ENCODE peak calls at places on chromosomes 2 and 18, in ten cellular contexts. One of them, this sample, is unnamed.
A peak's percentile ranks its signal among the peaks of the same experiment; 100 is the strongest.

GRCh38 chr2:17426708-17427107 is 91.5 kb downstream of the RAD51AP2 start:
- DNase-seq in sigmoid colon: no peak
- DNase-seq in brain microvascular endothelial cell: no peak
- DNase-seq in psoas muscle: no peak
- DNase-seq in mammary epithelial cell: peak; percentile 32
- DNase-seq in dorsolateral prefrontal cortex: no peak
- DNase-seq in aorta: no peak
- DNase-seq in body of pancreas: no peak
- DNase-seq in osteoblast: no peak
- DNase-seq in neural progenitor cell: no peak
- DNase-seq in this sample: no peak

GRCh38 chr2:75098856-75099255 is 100.5 kb downstream of the TACR1 start:
- DNase-seq in dorsolateral prefrontal cortex: no peak
- DNase-seq in brain microvascular endothelial cell: no peak
- DNase-seq in sigmoid colon: no peak
- DNase-seq in psoas muscle: no peak
- DNase-seq in mammary epithelial cell: peak; percentile 4
- DNase-seq in osteoblast: no peak
- DNase-seq in aorta: no peak
- DNase-seq in body of pancreas: no peak
- DNase-seq in neural progenitor cell: peak; percentile 62
- DNase-seq in this sample: peak; percentile 66

GRCh38 chr2:216195565-216195978 is 86.4 kb downstream of the XRCC5 start:
- DNase-seq in psoas muscle: no peak
- DNase-seq in dorsolateral prefrontal cortex: no peak
- DNase-seq in body of pancreas: no peak
- DNase-seq in mammary epithelial cell: peak; percentile 92
- DNase-seq in osteoblast: peak; percentile 91
- DNase-seq in sigmoid colon: no peak
- DNase-seq in aorta: no peak
- DNase-seq in neural progenitor cell: no peak
- DNase-seq in brain microvascular endothelial cell: peak; percentile 67
- DNase-seq in this sample: peak; percentile 90

GRCh38 chr2:219002395-219003266 is 9.4 kb upstream of the CRYBA2 start:
- DNase-seq in aorta: no peak
- DNase-seq in body of pancreas: peak; percentile 90
- DNase-seq in sigmoid colon: no peak
- DNase-seq in dorsolateral prefrontal cortex: no peak
- DNase-seq in osteoblast: peak; percentile 91
- DNase-seq in psoas muscle: peak; percentile 41
- DNase-seq in neural progenitor cell: peak; percentile 90
- DNase-seq in mammary epithelial cell: peak; percentile 40
- DNase-seq in brain microvascular endothelial cell: peak; percentile 15
- DNase-seq in this sample: peak; percentile 64

GRCh38 chr18:61963705-61964104 is 70.9 kb upstream of the RNF152 start:
- DNase-seq in osteoblast: no peak
- DNase-seq in body of pancreas: no peak
- DNase-seq in dorsolateral prefrontal cortex: no peak
- DNase-seq in aorta: peak; percentile 54
- DNase-seq in sigmoid colon: no peak
- DNase-seq in psoas muscle: no peak
- DNase-seq in brain microvascular endothelial cell: no peak
- DNase-seq in neural progenitor cell: no peak
- DNase-seq in mammary epithelial cell: no peak
- DNase-seq in this sample: no peak

GRCh38 chr2:147636238-147636887 is 208.5 kb upstream of the ACVR2A start:
- DNase-seq in neural progenitor cell: no peak
- DNase-seq in aorta: no peak
- DNase-seq in dorsolateral prefrontal cortex: no peak
- DNase-seq in brain microvascular endothelial cell: no peak
- DNase-seq in osteoblast: no peak
- DNase-seq in sigmoid colon: no peak
- DNase-seq in mammary epithelial cell: peak; percentile 63
- DNase-seq in body of pancreas: no peak
- DNase-seq in psoas muscle: no peak
- DNase-seq in this sample: peak; percentile 66

GRCh38 chr18:45291616-45292612 is 323.4 kb upstream of the SLC14A2 start:
- DNase-seq in osteoblast: no peak
- DNase-seq in neural progenitor cell: peak; percentile 35
- DNase-seq in brain microvascular endothelial cell: peak; percentile 54
- DNase-seq in sigmoid colon: no peak
- DNase-seq in body of pancreas: no peak
- DNase-seq in psoas muscle: no peak
- DNase-seq in aorta: no peak
- DNase-seq in mammary epithelial cell: peak; percentile 11
- DNase-seq in dorsolateral prefrontal cortex: no peak
- DNase-seq in this sample: peak; percentile 56

GRCh38 chr2:151774506-151774905 is 40.2 kb upstream of the NEB start:
- DNase-seq in dorsolateral prefrontal cortex: no peak
- DNase-seq in osteoblast: no peak
- DNase-seq in brain microvascular endothelial cell: no peak
- DNase-seq in body of pancreas: no peak
- DNase-seq in sigmoid colon: no peak
- DNase-seq in neural progenitor cell: no peak
- DNase-seq in psoas muscle: no peak
- DNase-seq in aorta: no peak
- DNase-seq in mammary epithelial cell: peak; percentile 40
- DNase-seq in this sample: peak; percentile 83

GRCh38 chr2:7429733-7430132 is 512.5 kb downstream of the RNF144A start:
- DNase-seq in psoas muscle: no peak
- DNase-seq in neural progenitor cell: no peak
- DNase-seq in body of pancreas: no peak
- DNase-seq in osteoblast: no peak
- DNase-seq in aorta: no peak
- DNase-seq in sigmoid colon: no peak
- DNase-seq in dorsolateral prefrontal cortex: no peak
- DNase-seq in mammary epithelial cell: no peak
- DNase-seq in brain microvascular endothelial cell: no peak
- DNase-seq in this sample: peak; percentile 22

GRCh38 chr2:143706297-143706696 is 577.1 kb downstream of the ARHGAP15 start:
- DNase-seq in neural progenitor cell: no peak
- DNase-seq in mammary epithelial cell: no peak
- DNase-seq in dorsolateral prefrontal cortex: no peak
- DNase-seq in brain microvascular endothelial cell: no peak
- DNase-seq in sigmoid colon: no peak
- DNase-seq in psoas muscle: no peak
- DNase-seq in body of pancreas: no peak
- DNase-seq in aorta: no peak
- DNase-seq in osteoblast: no peak
- DNase-seq in this sample: no peak
- H3K27ac ChIP-seq in neural progenitor cell: no peak overlapping the region
- H3K27ac ChIP-seq in mammary epithelial cell: no peak overlapping the region
- H3K27ac ChIP-seq in dorsolateral prefrontal cortex: no peak overlapping the region
- H3K27ac ChIP-seq in brain microvascular endothelial cell: no peak overlapping the region
- H3K27ac ChIP-seq in sigmoid colon: no peak overlapping the region
- H3K27ac ChIP-seq in psoas muscle: no peak overlapping the region
- H3K27ac ChIP-seq in body of pancreas: no peak overlapping the region
- H3K27ac ChIP-seq in aorta: no peak overlapping the region
- H3K27ac ChIP-seq in osteoblast: no peak overlapping the region
- H3K27ac ChIP-seq in this sample: no peak overlapping the region

DNA sequence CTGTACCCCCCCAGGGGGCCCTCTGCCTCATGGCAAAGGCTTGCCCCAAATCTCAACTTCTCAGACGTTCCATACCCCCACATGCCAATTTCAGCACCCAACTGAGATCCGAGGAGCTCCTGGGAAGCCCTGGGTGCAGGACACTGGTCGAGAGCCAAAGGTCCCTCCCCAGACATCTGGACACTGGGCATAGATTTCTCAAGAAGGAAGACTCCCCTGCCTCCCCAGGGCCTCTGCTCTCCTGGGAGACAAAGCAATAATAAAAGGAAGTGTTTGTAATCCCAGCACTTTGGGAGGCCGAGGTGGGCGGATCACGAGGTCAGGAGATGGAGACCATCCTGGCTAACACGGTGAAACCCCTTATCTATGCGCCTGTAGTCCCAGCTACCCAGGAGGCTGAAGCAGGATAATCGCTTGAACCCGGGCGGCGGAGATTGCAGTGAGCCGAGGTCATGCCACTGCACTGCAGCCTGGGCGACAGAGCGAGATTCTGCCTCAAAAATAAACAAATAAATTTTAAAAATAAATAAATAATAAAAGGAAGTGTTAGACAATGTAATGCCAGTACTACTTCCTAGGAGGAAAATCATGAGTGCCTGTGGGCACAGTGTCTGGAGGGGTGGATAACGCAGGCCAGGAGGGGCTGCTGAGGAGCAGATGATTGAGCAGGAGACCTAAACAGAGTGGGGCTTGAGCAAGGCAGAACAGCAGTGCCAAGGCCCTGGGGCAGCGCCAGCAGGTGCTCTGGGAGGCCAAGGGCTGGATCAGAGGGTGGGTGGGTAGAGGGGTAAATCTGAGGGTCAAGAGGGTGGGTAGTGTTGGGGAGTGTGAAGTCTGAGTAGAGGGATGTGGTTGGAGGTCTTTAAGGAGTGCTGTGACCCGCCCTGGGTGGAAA is 4.0 kb downstream of the ALPP start:
- DNase-seq in brain microvascular endothelial cell: no peak
- DNase-seq in osteoblast: no peak
- DNase-seq in body of pancreas: no peak
- DNase-seq in dorsolateral prefrontal cortex: no peak
- DNase-seq in mammary epithelial cell: no peak
- DNase-seq in sigmoid colon: no peak
- DNase-seq in neural progenitor cell: no peak
- DNase-seq in psoas muscle: no peak
- DNase-seq in aorta: peak; percentile 13
- DNase-seq in this sample: no peak
- H3K27me3 ChIP-seq in brain microvascular endothelial cell: peaks cover 15% of the 10 kb centered on the region
- H3K27me3 ChIP-seq in osteoblast: peaks cover 49% of the 10 kb centered on the region
- H3K27me3 ChIP-seq in body of pancreas: peaks cover 2% of the 10 kb centered on the region
- H3K27me3 ChIP-seq in dorsolateral prefrontal cortex: peaks cover 71% of the 10 kb centered on the region
- H3K27me3 ChIP-seq in mammary epithelial cell: peaks cover 27% of the 10 kb centered on the region
- H3K27me3 ChIP-seq in sigmoid colon: peaks cover 71% of the 10 kb centered on the region
- H3K27me3 ChIP-seq in neural progenitor cell: peaks cover 53% of the 10 kb centered on the region
- H3K27me3 ChIP-seq in psoas muscle: peaks cover 20% of the 10 kb centered on the region
- H3K27me3 ChIP-seq in aorta: no peaks in the 10 kb centered on the region
- H3K27me3 ChIP-seq in this sample: peaks cover 59% of the 10 kb centered on the region

GRCh38 chr2:199456383-199457146 is 1.2 kb downstream of the SATB2 start:
- DNase-seq in neural progenitor cell: peak; percentile 28
- DNase-seq in sigmoid colon: peak; percentile 49
- DNase-seq in mammary epithelial cell: no peak
- DNase-seq in osteoblast: peak; percentile 59
- DNase-seq in brain microvascular endothelial cell: no peak
- DNase-seq in psoas muscle: no peak
- DNase-seq in aorta: no peak
- DNase-seq in dorsolateral prefrontal cortex: no peak
- DNase-seq in body of pancreas: no peak
- DNase-seq in this sample: peak; percentile 34

GRCh38 chr2:199457147-199458016 is at the start of gene SATB2:
- DNase-seq in mammary epithelial cell: peak; percentile 79
- DNase-seq in dorsolateral prefrontal cortex: no peak
- DNase-seq in brain microvascular endothelial cell: peak; percentile 37
- DNase-seq in psoas muscle: peak; percentile 42
- DNase-seq in osteoblast: peak; percentile 96
- DNase-seq in sigmoid colon: peak; percentile 67
- DNase-seq in aorta: peak; percentile 53
- DNase-seq in body of pancreas: no peak
- DNase-seq in neural progenitor cell: peak; percentile 69
- DNase-seq in this sample: peak; percentile 90

GRCh38 chr2:199452991-199453379 is 4.8 kb downstream of the SATB2 start:
- DNase-seq in mammary epithelial cell: no peak
- DNase-seq in sigmoid colon: no peak
- DNase-seq in neural progenitor cell: no peak
- DNase-seq in dorsolateral prefrontal cortex: no peak
- DNase-seq in psoas muscle: no peak
- DNase-seq in body of pancreas: no peak
- DNase-seq in aorta: no peak
- DNase-seq in brain microvascular endothelial cell: no peak
- DNase-seq in osteoblast: no peak
- DNase-seq in this sample: no peak

GRCh38 chr2:199455533-199456382 is 2.0 kb downstream of the SATB2 start:
- DNase-seq in sigmoid colon: peak; percentile 61
- DNase-seq in psoas muscle: peak; percentile 27
- DNase-seq in brain microvascular endothelial cell: no peak
- DNase-seq in body of pancreas: peak; percentile 72
- DNase-seq in mammary epithelial cell: peak; percentile 54
- DNase-seq in osteoblast: peak; percentile 84
- DNase-seq in dorsolateral prefrontal cortex: no peak
- DNase-seq in neural progenitor cell: peak; percentile 77
- DNase-seq in aorta: no peak
- DNase-seq in this sample: peak; percentile 55

GRCh38 chr2:199455186-199455532 is 2.6 kb downstream of the SATB2 start:
- DNase-seq in mammary epithelial cell: no peak
- DNase-seq in body of pancreas: no peak
- DNase-seq in brain microvascular endothelial cell: no peak
- DNase-seq in dorsolateral prefrontal cortex: no peak
- DNase-seq in psoas muscle: no peak
- DNase-seq in neural progenitor cell: no peak
- DNase-seq in sigmoid colon: no peak
- DNase-seq in osteoblast: peak; percentile 64
- DNase-seq in aorta: no peak
- DNase-seq in this sample: no peak
- H3K27ac ChIP-seq in mammary epithelial cell: no peak overlapping the region
- H3K27ac ChIP-seq in body of pancreas: no peak overlapping the region
- H3K27ac ChIP-seq in brain microvascular endothelial cell: no peak overlapping the region
- H3K27ac ChIP-seq in dorsolateral prefrontal cortex: no peak overlapping the region
- H3K27ac ChIP-seq in psoas muscle: no peak overlapping the region
- H3K27ac ChIP-seq in neural progenitor cell: no peak overlapping the region
- H3K27ac ChIP-seq in sigmoid colon: no peak overlapping the region
- H3K27ac ChIP-seq in osteoblast: peak overlapping the region; percentile 66
- H3K27ac ChIP-seq in aorta: no peak overlapping the region
- H3K27ac ChIP-seq in this sample: no peak overlapping the region

DNA sequence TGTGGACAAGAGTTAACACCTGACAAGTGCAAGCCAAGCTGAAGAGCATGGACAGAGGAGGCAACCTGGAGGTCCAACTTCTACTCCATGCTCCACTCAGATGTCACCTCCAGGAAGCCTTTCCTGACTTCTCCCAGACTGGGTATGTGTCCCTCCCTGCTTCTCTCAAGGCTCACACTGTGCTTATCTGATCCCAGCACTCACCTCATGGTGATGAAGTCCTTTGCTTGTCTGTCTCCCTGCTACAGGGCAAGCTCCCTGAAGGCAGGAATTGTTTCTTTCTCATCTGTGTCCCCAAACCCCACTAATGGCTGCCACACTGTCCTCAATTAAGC is 2.7 kb upstream of the SLC30A3 start:
- DNase-seq in aorta: no peak
- DNase-seq in mammary epithelial cell: no peak
- DNase-seq in body of pancreas: no peak
- DNase-seq in osteoblast: peak; percentile 59
- DNase-seq in dorsolateral prefrontal cortex: no peak
- DNase-seq in neural progenitor cell: no peak
- DNase-seq in psoas muscle: no peak
- DNase-seq in sigmoid colon: no peak
- DNase-seq in brain microvascular endothelial cell: no peak
- DNase-seq in this sample: no peak
- H3K27me3 ChIP-seq in aorta: no peaks in the 10 kb centered on the region
- H3K27me3 ChIP-seq in mammary epithelial cell: peaks cover 47% of the 10 kb centered on the region
- H3K27me3 ChIP-seq in body of pancreas: no peaks in the 10 kb centered on the region
- H3K27me3 ChIP-seq in osteoblast: peaks cover 77% of the 10 kb centered on the region
- H3K27me3 ChIP-seq in dorsolateral prefrontal cortex: peaks cover 37% of the 10 kb centered on the region
- H3K27me3 ChIP-seq in neural progenitor cell: peaks cover 80% of the 10 kb centered on the region
- H3K27me3 ChIP-seq in psoas muscle: peaks cover 34% of the 10 kb centered on the region
- H3K27me3 ChIP-seq in sigmoid colon: peaks cover 83% of the 10 kb centered on the region
- H3K27me3 ChIP-seq in brain microvascular endothelial cell: peaks cover 68% of the 10 kb centered on the region
- H3K27me3 ChIP-seq in this sample: peaks cover 66% of the 10 kb centered on the region

DNA sequence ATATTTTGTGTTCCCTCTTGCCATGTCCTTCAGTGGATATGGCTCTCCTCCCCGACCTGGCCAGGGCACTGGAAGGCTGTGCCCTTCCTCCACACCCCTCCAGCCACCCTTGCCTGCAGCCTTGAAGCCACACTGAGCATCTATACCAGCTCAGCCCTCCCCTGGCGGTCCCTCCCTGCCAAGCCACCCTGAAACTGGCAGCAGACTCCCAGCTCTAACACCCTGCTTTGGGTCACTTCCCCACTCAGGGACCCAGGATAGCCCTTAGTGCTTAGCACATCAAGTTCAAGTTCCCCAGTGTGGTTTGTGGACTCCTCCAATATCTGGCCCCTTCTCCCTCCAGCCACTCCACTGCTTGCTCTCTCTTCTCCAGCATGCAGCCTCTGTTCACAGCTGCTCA is 89.4 kb downstream of the TNS1 start:
- DNase-seq in brain microvascular endothelial cell: no peak
- DNase-seq in sigmoid colon: peak; percentile 78
- DNase-seq in neural progenitor cell: no peak
- DNase-seq in dorsolateral prefrontal cortex: no peak
- DNase-seq in aorta: peak; percentile 76
- DNase-seq in psoas muscle: no peak
- DNase-seq in mammary epithelial cell: no peak
- DNase-seq in body of pancreas: no peak
- DNase-seq in osteoblast: no peak
- DNase-seq in this sample: no peak
- H3K27ac ChIP-seq in brain microvascular endothelial cell: no peak overlapping the region
- H3K27ac ChIP-seq in sigmoid colon: peak overlapping the region; percentile 98
- H3K27ac ChIP-seq in neural progenitor cell: no peak overlapping the region
- H3K27ac ChIP-seq in dorsolateral prefrontal cortex: peak overlapping the region; percentile 51
- H3K27ac ChIP-seq in aorta: peak overlapping the region; percentile 95
- H3K27ac ChIP-seq in psoas muscle: peak overlapping the region; percentile 97
- H3K27ac ChIP-seq in mammary epithelial cell: no peak overlapping the region
- H3K27ac ChIP-seq in body of pancreas: peak overlapping the region; percentile 53
- H3K27ac ChIP-seq in osteoblast: no peak overlapping the region
- H3K27ac ChIP-seq in this sample: no peak overlapping the region

This sample was measured in GM23248.